ENCODE peak calls at places on chromosomes 1 and 21, in six cellular contexts. A is BJ; F is tibial nerve; L is bronchial epithelial cell; E is CD8-positive, alpha-beta T cell; S is adrenal gland. U is an unnamed sample.

GRCh38 chr1:180286417-180286816 is 56.4 kb downstream of the LHX4 start:
- DNase-seq in S (no peak), E (no peak), F (no peak), A (no peak), L (no peak), U (no peak)

GRCh38 chr1:196933531-196934189 is 9.9 kb upstream of the CFHR2 start:
- DNase-seq in S (no peak), E (no peak), A (no peak), F (no peak), L (no peak), U (no peak)

GRCh38 chr1:1204998-1205768 is 1.2 kb downstream of the TNFRSF18 start:
- DNase-seq in S (no peak), A (no peak), E (peak), F (no peak), L (no peak), U (no peak)

GRCh38 chr1:11940260-11940921 is 5.9 kb downstream of the PLOD1 start:
- DNase-seq in E (no peak), A (no peak), S (peak), F (no peak), L (no peak), U (peak)

GRCh38 chr1:53276153-53276901 is 38.0 kb upstream of the MAGOH start:
- DNase-seq in S (no peak), A (no peak), E (no peak), F (no peak), L (no peak), U (no peak)

GRCh38 chr21:43916691-43917514 is 51.9 kb downstream of the AGPAT3 start:
- DNase-seq in F (no peak), A (no peak), S (peak), L (no peak), E (peak), U (no peak)

GRCh38 chr1:208757846-208758245 is 513.7 kb upstream of the PLXNA2 start:
- DNase-seq in L (peak), A (no peak), F (no peak), E (no peak), S (no peak), U (no peak)

GRCh38 chr1:168879906-168880734 is 151.1 kb upstream of the DPT start:
- DNase-seq in A (no peak), L (peak), E (no peak), S (no peak), F (peak), U (no peak)

GRCh38 chr1:180633092-180634045 is 1.5 kb downstream of the XPR1 start:
- DNase-seq in F (no peak), A (no peak), E (no peak), L (peak), S (no peak), U (peak)

GRCh38 chr1:48916121-48917069 is 139.7 kb upstream of the BEND5 start:
- DNase-seq in E (no peak), F (no peak), A (no peak), S (peak), L (peak), U (peak)

GRCh38 chr1:180893614-180894013 is 19.1 kb upstream of the KIAA1614 start:
- DNase-seq in F (no peak), A (no peak), E (no peak), L (no peak), S (no peak), U (no peak)

GRCh38 chr1:157478030-157478429 is 74.3 kb downstream of the FCRL5 start:
- DNase-seq in S (no peak), L (no peak), A (no peak), F (no peak), E (no peak), U (no peak)

GRCh38 chr1:153888518-153888917 is 34.3 kb downstream of the GATAD2B start:
- DNase-seq in A (no peak), E (no peak), S (no peak), L (no peak), F (no peak), U (no peak)

GRCh38 chr1:7385471-7386225 is 385.4 kb upstream of the VAMP3 start:
- DNase-seq in L (no peak), F (no peak), A (no peak), S (peak), E (no peak), U (no peak)

GRCh38 chr1:207067185-207067584 is 14.1 kb downstream of the PFKFB2 start:
- DNase-seq in F (no peak), E (no peak), L (no peak), A (no peak), S (no peak), U (no peak)

DNA sequence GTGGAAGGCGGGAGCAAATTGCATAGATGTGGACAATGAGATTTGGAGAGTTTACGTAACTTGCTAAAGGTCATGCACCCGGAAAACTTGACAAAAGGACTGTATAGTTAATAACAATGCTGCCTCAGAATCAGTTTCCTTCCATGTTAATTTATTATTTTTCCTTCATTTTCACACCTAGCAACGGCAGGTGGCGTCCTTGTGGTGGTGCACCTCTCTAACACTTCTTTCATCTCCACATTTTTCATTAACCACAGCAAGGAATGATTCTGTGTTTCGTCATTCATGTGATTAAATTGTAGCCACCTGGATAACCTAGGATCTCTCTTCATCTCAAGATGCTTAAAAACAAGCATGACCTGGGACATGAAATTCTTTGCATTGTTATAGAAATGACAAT is 2133.0 kb downstream of the NCAM2 start:
- DNase-seq in L (no peak), S (no peak), F (no peak), A (no peak), E (no peak), U (peak)
- TF ChIP-seq CTCF in L (no peak), S (no peak), F (no peak), A (no peak), E (no peak), U (peak)

DNA sequence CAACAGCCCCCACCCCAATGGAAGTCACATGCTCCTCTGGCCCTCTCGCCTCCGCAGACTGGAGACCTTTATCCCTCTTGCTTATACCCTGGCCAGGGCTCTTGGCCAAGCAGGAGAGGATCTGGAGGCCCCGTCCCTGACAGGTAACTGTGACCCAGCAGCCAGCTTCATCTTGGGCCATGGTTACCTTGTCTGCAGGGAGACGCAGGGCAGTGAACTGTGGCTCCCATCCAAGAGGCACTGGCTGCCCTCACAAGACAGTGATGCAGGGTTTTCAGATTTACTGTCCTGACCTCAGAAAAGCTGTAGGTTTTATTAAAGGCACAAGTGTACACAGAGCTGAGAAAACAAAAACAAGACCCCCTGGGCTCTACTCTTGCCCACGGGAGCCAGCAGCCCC is 96.7 kb upstream of the KLHDC7A start:
- DNase-seq in L (no peak), S (peak), A (no peak), F (no peak), E (no peak), U (no peak)
- TF ChIP-seq CTCF in L (no peak), S (no peak), A (no peak), F (no peak), E (no peak), U (no peak)

DNA sequence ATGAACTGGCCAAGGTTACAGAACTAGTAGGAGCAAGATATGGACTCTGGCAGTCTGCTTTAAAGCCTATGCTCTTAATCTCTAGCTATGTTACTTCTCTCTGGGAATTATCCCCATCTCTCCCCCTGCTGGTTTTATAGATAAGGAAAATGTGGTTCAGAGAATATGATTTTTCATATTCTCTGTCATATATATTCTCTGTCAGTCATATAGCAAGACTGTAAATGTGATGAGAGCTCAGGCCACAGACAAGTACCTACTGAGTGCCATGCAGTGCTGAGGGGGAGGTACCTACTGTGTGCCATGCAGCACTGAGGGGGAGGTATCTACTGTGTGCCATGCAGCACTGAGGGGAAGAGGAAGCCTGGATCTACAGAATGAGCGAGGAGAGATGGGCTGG is 220.3 kb upstream of the FGGY start:
- DNase-seq in E (no peak), F (no peak), A (no peak), S (no peak), L (peak), U (no peak)
- TF ChIP-seq CTCF in E (no peak), F (peak), A (peak), S (peak), L (peak), U (peak)

GRCh38 chr1:21703318-21703963 is 34.3 kb upstream of the RAP1GAP start:
- DNase-seq in L (peak), S (peak), E (no peak), A (peak), F (no peak), U (peak)
- TF ChIP-seq CTCF in L (peak), S (peak), E (no peak), A (peak), F (no peak), U (peak)

GRCh38 chr21:37119421-37120218 is 46.6 kb downstream of the TTC3 start:
- DNase-seq in L (no peak), F (no peak), S (no peak), E (no peak), A (no peak), U (no peak)
- TF ChIP-seq CTCF in L (no peak), F (no peak), S (no peak), E (no peak), A (no peak), U (no peak)

GRCh38 chr1:54488065-54488750 is 59.8 kb upstream of the ACOT11 start:
- DNase-seq in L (peak), A (peak), F (peak), E (peak), S (peak), U (peak)

GRCh38 chr1:54490361-54491248 is 57.4 kb upstream of the ACOT11 start:
- DNase-seq in S (peak), L (no peak), F (no peak), E (no peak), A (no peak), U (no peak)

GRCh38 chr1:54487571-54488050 is 60.4 kb upstream of the ACOT11 start:
- DNase-seq in E (no peak), F (peak), S (peak), L (no peak), A (no peak), U (no peak)

GRCh38 chr1:54488831-54489626 is 59.0 kb upstream of the ACOT11 start:
- DNase-seq in E (peak), L (no peak), A (no peak), F (peak), S (peak), U (peak)

DNA sequence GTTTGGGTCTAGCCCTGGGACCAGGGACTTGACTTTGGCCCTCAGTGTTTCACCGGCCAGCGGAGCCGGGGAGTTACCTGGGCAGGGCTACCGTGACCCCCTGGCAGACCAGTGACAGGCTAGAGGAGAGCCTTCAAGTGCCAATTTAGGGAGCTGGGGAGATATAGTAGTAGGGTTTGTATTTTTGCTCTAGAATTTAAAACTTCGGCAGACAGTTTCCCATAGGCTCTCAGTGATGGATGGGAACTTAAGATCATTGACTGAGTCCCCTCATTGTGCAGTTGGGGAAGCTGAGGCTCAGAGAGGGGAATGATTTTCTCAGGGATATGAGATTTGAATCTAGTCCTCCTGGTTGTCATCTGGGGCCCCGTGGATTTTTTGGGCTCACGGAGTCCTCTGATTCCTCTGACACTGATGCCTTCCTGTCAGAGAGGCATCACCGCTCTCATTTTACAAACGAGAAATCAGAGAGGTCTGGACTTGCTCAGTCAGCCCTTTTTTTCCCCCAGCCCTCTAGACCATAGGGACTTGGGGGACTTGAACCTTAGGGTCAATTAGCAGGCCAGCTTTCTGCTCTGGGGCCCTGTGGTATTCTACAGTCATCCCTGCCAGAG is 58.3 kb upstream of the ACOT11 start:
- DNase-seq in S (no peak), A (no peak), L (no peak), E (no peak), F (no peak), U (no peak)
- TF ChIP-seq CTCF in S (no peak), A (no peak), L (no peak), E (peak), F (no peak), U (no peak)

GRCh38 chr1:167502719-167503452 is 15.4 kb downstream of the CD247 start:
- DNase-seq in S (no peak), A (no peak), L (no peak), E (no peak), F (no peak), U (no peak)

GRCh38 chr1:167501513-167502191 is 16.7 kb downstream of the CD247 start:
- DNase-seq in S (no peak), A (no peak), F (no peak), L (no peak), E (no peak), U (no peak)

GRCh38 chr1:167503626-167504458 is 14.5 kb downstream of the CD247 start:
- DNase-seq in L (no peak), A (no peak), F (no peak), S (no peak), E (no peak), U (no peak)

GRCh38 chr1:167500283-167500860 is 18.0 kb downstream of the CD247 start:
- DNase-seq in A (no peak), E (no peak), F (no peak), L (no peak), S (no peak), U (no peak)

DNA sequence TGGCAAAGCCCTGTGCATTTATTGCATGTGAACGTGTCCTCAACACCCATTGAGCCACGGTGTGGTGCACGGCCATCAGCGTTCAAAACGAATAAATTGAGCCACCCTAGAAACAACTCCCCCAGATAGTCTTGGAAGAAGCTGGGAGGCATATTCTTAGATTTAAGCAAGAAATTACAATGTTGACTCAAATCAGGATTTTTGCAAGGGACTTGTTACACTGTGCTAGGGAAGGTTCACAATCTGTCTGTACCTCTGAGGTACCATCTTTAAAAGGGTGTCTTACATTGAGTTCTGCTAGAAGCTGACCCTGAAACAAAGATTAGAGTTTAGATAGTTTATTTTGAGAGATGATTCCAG is 16.2 kb downstream of the CD247 start:
- DNase-seq in S (no peak), F (no peak), L (no peak), E (no peak), A (no peak), U (no peak)
- TF ChIP-seq CTCF in S (no peak), F (no peak), L (no peak), E (no peak), A (no peak), U (no peak)

U was measured in MCF 10A.